ENCODE peak calls at places on chromosome 11, in ten cellular contexts. P is Calu3; D is thoracic aorta; U is NCI-H1105; R is CD8-positive, alpha-beta memory T cell; X is GM03348; L is DMS153; M is KG1; W is activated CD4-positive, CD25-positive, alpha-beta regulatory T cell treated with anti-CD3 and anti-CD28 coated beads, Interleukin-2, amount 50 U/mL, for 16 hours; T is AG10803. H is an unnamed sample.

GRCh38 chr11:93123351-93123898 is 74.4 kb downstream of the SLC36A4 start:
- DNase-seq in U (no peak), T (no peak), D (no peak), X (no peak), R (no peak), P (no peak), L (no peak), W (no peak), M (no peak), H (no peak)

GRCh38 chr11:62370743-62371440 is 33.6 kb downstream of the ASRGL1 start:
- DNase-seq in T (no peak), D (no peak), P (no peak), X (no peak), W (no peak), L (no peak), R (peak), M (no peak), U (no peak), H (peak)

GRCh38 chr11:115996808-115997188 is 492.6 kb upstream of the CADM1 start:
- DNase-seq in L (no peak), R (no peak), T (no peak), W (no peak), M (no peak), X (no peak), U (no peak), P (no peak), D (no peak), H (no peak)

GRCh38 chr11:16739326-16739875 is 954 bp downstream of the C11orf58 start:
- DNase-seq in W (no peak), R (no peak), P (no peak), M (peak), X (peak), T (peak), L (no peak), D (no peak), U (peak), H (no peak)

GRCh38 chr11:94000641-94001040 is 20.5 kb upstream of the HEPHL1 start:
- DNase-seq in T (no peak), M (no peak), R (no peak), U (no peak), X (no peak), L (no peak), W (no peak), D (no peak), P (no peak), H (no peak)

GRCh38 chr11:97224396-97224795 is 834.6 kb downstream of the JRKL start:
- DNase-seq in X (no peak), D (no peak), R (no peak), L (no peak), W (no peak), U (no peak), P (no peak), M (no peak), T (no peak), H (no peak)

GRCh38 chr11:39675171-39675570 is 1784.3 kb downstream of the LRRC4C start:
- DNase-seq in X (no peak), U (no peak), T (no peak), P (no peak), D (no peak), R (no peak), L (no peak), W (no peak), M (no peak), H (no peak)

GRCh38 chr11:44958165-44958564 is 7.5 kb upstream of the TP53I11 start:
- DNase-seq in R (no peak), P (no peak), D (no peak), L (no peak), X (no peak), U (no peak), W (no peak), T (no peak), M (no peak), H (no peak)

GRCh38 chr11:92266821-92267220 is 42.2 kb downstream of the FAT3 start:
- DNase-seq in R (no peak), P (no peak), W (no peak), T (no peak), X (no peak), M (no peak), U (no peak), L (no peak), D (no peak), H (no peak)

GRCh38 chr11:69377029-69377952 is 83.3 kb downstream of the MYEOV start:
- DNase-seq in X (no peak), D (no peak), W (no peak), U (no peak), T (no peak), L (no peak), P (no peak), R (no peak), M (no peak), H (no peak)

GRCh38 chr11:124984512-124984854 is 30.5 kb downstream of the CCDC15 start:
- DNase-seq in M (no peak), X (no peak), T (no peak), U (no peak), D (no peak), L (no peak), W (no peak), R (no peak), P (no peak), H (no peak)

GRCh38 chr11:106708348-106708747 is 309.9 kb downstream of the GUCY1A2 start:
- DNase-seq in U (no peak), X (no peak), D (no peak), M (no peak), P (no peak), W (no peak), R (no peak), T (no peak), L (no peak), H (no peak)

GRCh38 chr11:128908391-128909246 is 17.5 kb downstream of the KCNJ5 start:
- DNase-seq in L (no peak), R (no peak), D (peak), P (peak), U (no peak), W (no peak), T (peak), X (peak), M (peak), H (no peak)

H was measured in activated effector memory CD4-positive, alpha-beta T cell treated with anti-CD3 and anti-CD28 coated beads, Interleukin-2, amount 50 U/mL, for 16 hours.